ENCODE peak calls at places on chromosomes 3 and 15, in five cellular contexts. H is stomach, S is sigmoid colon, Q is cardiac muscle cell, X is tibial nerve. J is an unnamed sample. For H3K9me3, the result is how much of the 10 kb centered on the place peaks cover.

GRCh38 chr3:139427283-139428060 is 38.0 kb upstream of the COPB2 start:
- DNase-seq in H (no peak), S (no peak), Q (peak), X (peak), J (no peak)

GRCh38 chr3:137105277-137105977 is 147.6 kb downstream of the IL20RB start:
- DNase-seq in H (no peak), S (no peak), Q (peak), X (peak), J (no peak)

GRCh38 chr3:55521086-55522060 is 34.3 kb upstream of the WNT5A start:
- DNase-seq in H (peak), S (no peak), Q (no peak), X (peak), J (no peak)

GRCh38 chr15:59406446-59406845 is 31.5 kb upstream of the FAM81A start:
- DNase-seq in H (no peak), S (no peak), Q (no peak), X (peak), J (no peak)

GRCh38 chr3:194739498-194740284 is 54.0 kb downstream of the FAM43A start:
- DNase-seq in H (no peak), S (no peak), Q (no peak), X (no peak), J (no peak)

GRCh38 chr15:92438471-92438870 is 44.8 kb downstream of the ST8SIA2 start:
- DNase-seq in H (no peak), S (no peak), Q (no peak), X (no peak), J (no peak)

GRCh38 chr3:83224101-83224868 is 1462.8 kb upstream of the GBE1 start:
- DNase-seq in H (no peak), S (no peak), Q (peak), X (no peak), J (no peak)

GRCh38 chr3:14141602-14142315 is 16.9 kb downstream of the TMEM43 start:
- DNase-seq in H (no peak), S (no peak), Q (no peak), X (no peak), J (no peak)

GRCh38 chr3:111498022-111498421 is 44.0 kb upstream of the CD96 start:
- DNase-seq in H (no peak), S (no peak), Q (no peak), X (no peak), J (no peak)

GRCh38 chr15:96365781-96366525 is 35.5 kb downstream of the NR2F2 start:
- DNase-seq in H (no peak), S (no peak), Q (no peak), X (no peak), J (no peak)

GRCh38 chr15:52171386-52171785 is 19.8 kb downstream of the GNB5 start:
- DNase-seq in H (no peak), S (no peak), Q (peak), X (no peak), J (no peak)

GRCh38 chr3:37072892-37073291 is 79.6 kb downstream of the MLH1 start:
- DNase-seq in H (peak), S (no peak), Q (peak), X (no peak), J (no peak)

GRCh38 chr3:50316657-50317242 is 5.8 kb downstream of the HYAL2 start:
- DNase-seq in H (peak), S (no peak), Q (no peak), X (no peak), J (peak)

GRCh38 chr15:56698268-56698667 is 35.0 kb downstream of the ZNF280D start:
- DNase-seq in H (no peak), S (no peak), Q (no peak), X (no peak), J (no peak)

GRCh38 chr3:186640473-186640818 is 247 bp downstream of the FETUB start:
- DNase-seq in H (no peak), S (no peak), Q (no peak), X (no peak), J (no peak)

GRCh38 chr3:50436063-50436674 is 67.3 kb downstream of the CACNA2D2 start:
- DNase-seq in H (peak), S (no peak), Q (peak), X (peak), J (peak)

GRCh38 chr3:4588410-4588809 is 95.3 kb downstream of the ITPR1 start:
- DNase-seq in H (no peak), S (peak), Q (peak), X (no peak), J (no peak)

GRCh38 chr15:74795961-74796625 is 14.2 kb downstream of the CSK start:
- DNase-seq in H (no peak), S (no peak), Q (no peak), X (no peak), J (no peak)

GRCh38 chr15:100174532-100174931 is 167.2 kb downstream of the ADAMTS17 start:
- DNase-seq in H (no peak), S (no peak), Q (no peak), X (no peak), J (no peak)

GRCh38 chr15:100170673-100171210 is 171.0 kb downstream of the ADAMTS17 start:
- DNase-seq in H (no peak), S (no peak), Q (no peak), X (no peak), J (no peak)

GRCh38 chr15:100171411-100171810 is 170.4 kb downstream of the ADAMTS17 start:
- DNase-seq in H (no peak), S (no peak), Q (no peak), X (no peak), J (no peak)

GRCh38 chr15:100170280-100170654 is 171.5 kb downstream of the ADAMTS17 start:
- DNase-seq in H (no peak), S (no peak), Q (no peak), X (no peak), J (no peak)

GRCh38 chr15:100172356-100173024 is 169.3 kb downstream of the ADAMTS17 start:
- DNase-seq in H (no peak), S (no peak), Q (no peak), X (no peak), J (no peak)
- H3K9me3 ChIP-seq in H (under half), S (under half), Q (under half), X (under half), J (under half)

GRCh38 chr15:27672537-27672936 is 426.6 kb downstream of the OCA2 start:
- DNase-seq in H (no peak), S (no peak), Q (no peak), X (no peak), J (no peak)

GRCh38 chr15:27671794-27672438 is 427.2 kb downstream of the OCA2 start:
- DNase-seq in H (no peak), S (no peak), Q (no peak), X (no peak), J (no peak)

GRCh38 chr15:27670481-27670880 is 428.6 kb downstream of the OCA2 start:
- DNase-seq in H (no peak), S (no peak), Q (no peak), X (no peak), J (no peak)

GRCh38 chr15:27668471-27669220 is 430.5 kb downstream of the OCA2 start:
- DNase-seq in H (no peak), S (no peak), Q (no peak), X (no peak), J (no peak)

GRCh38 chr15:27669641-27670040 is 429.5 kb downstream of the OCA2 start:
- DNase-seq in H (no peak), S (no peak), Q (no peak), X (no peak), J (no peak)
- H3K9me3 ChIP-seq in H (under half), S (under half), Q (under half), X (under half), J (under half)

DNA sequence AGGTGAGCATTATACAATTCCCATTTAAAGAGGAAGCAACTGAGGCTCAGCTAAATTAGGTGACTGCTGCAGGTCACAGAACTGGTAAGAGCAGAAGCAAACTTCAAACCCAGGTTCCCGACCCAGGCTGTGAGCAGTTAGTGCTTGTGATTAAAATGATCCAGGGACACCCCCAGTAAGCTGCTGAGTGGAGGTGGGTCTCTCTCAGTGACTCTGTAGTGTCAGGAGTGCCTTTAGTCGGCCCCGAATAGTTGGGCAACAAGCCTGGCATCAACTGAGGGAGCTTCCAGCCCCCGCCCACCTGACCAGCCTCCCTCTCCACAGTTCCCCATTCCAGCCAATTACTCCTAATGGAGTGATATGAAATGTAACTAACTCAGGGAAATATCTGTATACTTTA is 168.0 kb upstream of the SMAD3 start:
- DNase-seq in H (peak), S (peak), Q (no peak), X (no peak), J (no peak)
- H3K9me3 ChIP-seq in H (under half), S (under half), Q (under half), X (under half), J (under half)

DNA sequence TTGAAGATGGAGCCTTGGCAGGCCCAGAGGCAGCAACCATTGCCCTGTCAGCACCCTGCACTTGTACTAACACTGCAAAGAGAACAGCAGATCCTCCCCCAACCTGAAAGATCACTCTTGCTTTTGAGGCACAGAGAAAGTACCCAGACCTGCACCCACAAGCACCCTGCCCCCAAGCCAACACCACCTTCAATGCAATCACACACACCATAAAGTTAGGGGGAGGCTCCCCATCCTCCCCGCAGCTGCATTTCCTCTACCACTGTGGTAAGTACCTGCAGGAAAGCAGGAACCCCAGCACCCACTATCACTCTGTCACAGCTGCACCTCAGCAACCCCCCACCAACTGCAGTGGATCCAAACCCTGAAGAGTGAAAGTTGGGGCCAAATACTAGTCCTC is 12.0 kb downstream of the OR5K3 start:
- DNase-seq in H (no peak), S (no peak), Q (no peak), X (no peak), J (no peak)
- H3K9me3 ChIP-seq in H (half or more), S (under half), Q (under half), X (half or more), J (under half)

DNA sequence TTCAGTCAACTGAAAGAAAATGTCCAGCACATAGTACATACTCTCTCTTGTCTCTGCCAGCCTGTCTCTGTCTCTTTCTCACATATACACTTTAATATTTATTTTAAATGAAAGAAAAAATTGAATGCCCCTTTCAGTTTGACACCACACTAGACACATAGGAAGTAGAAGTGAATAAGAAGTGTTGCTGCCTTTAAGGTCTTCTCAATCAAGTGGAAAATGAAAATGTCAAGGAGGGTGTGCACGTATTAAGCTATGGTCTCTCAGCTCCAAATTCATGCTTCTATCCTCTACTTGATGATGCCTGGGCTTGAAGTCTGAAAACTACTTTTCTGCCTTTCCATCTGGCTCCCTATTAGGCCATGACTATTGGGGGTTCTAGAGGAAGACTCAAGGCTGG is 609.3 kb upstream of the GRM7 start:
- DNase-seq in H (no peak), S (no peak), Q (no peak), X (no peak), J (no peak)
- H3K9me3 ChIP-seq in H (under half), S (under half), Q (under half), X (under half), J (under half)

GRCh38 chr3:102419786-102420185 is 15.0 kb upstream of the ZPLD1 start:
- DNase-seq in H (no peak), S (no peak), Q (no peak), X (no peak), J (no peak)
- H3K9me3 ChIP-seq in H (under half), S (under half), Q (under half), X (under half), J (under half)

DNA sequence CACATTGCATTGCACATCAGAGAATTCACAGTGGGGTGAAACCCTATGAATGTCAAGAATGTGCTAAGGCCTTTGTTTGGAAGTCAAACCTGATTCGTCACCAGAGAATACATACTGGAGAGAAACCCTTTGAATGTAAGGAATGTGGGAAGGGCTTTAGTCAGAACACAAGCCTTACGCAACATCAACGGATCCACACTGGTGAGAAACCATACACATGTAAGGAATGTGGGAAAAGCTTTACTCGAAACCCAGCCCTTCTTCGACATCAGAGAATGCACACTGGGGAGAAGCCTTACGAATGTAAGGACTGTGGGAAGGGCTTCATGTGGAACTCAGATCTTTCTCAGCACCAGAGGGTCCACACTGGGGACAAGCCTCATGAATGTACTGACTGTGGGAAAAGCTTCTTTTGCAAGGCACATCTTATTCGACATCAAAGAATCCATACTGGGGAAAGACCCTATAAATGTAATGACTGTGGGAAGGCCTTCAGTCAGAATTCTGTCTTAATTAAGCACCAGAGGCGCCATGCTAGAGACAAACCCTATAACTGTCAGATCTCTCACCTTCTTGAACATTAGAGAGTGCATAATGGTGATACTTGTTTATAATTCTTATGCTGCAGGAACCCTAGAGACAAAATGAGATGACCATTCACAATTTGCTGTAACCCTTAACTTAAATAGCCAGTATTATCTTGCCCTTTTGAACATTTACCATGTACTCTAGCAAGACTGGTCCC is 9.0 kb downstream of the ZNF662 start:
- DNase-seq in H (no peak), S (no peak), Q (peak), X (no peak), J (no peak)
- H3K9me3 ChIP-seq in H (half or more), S (under half), Q (under half), X (half or more), J (under half)

GRCh38 chr15:29088666-29089065 is 181.0 kb downstream of the NSMCE3 start:
- DNase-seq in H (no peak), S (peak), Q (no peak), X (no peak), J (no peak)

GRCh38 chr15:29087521-29088285 is 181.9 kb downstream of the NSMCE3 start:
- DNase-seq in H (no peak), S (peak), Q (no peak), X (no peak), J (no peak)

GRCh38 chr15:29091666-29092065 is 178.0 kb downstream of the NSMCE3 start:
- DNase-seq in H (no peak), S (peak), Q (no peak), X (no peak), J (no peak)

GRCh38 chr15:29090617-29091466 is 178.8 kb downstream of the NSMCE3 start:
- DNase-seq in H (no peak), S (peak), Q (peak), X (no peak), J (no peak)

GRCh38 chr15:29089731-29090616 is 179.6 kb downstream of the NSMCE3 start:
- DNase-seq in H (no peak), S (peak), Q (peak), X (no peak), J (no peak)
- H3K9me3 ChIP-seq in H (under half), S (under half), Q (under half), X (under half), J (under half)

J was measured in T-helper 17 cell.